ENCODE peak calls at places on chromosomes 12 and 14, in five cellular contexts. Y, Z, J, C and D are unnamed samples.

GRCh38 chr12:64088431-64089349 is 133.4 kb downstream of the KICS2 start:
- DNase-seq in Y (peak), Z (no peak), J (peak), C (peak), D (no peak)

GRCh38 chr12:75834591-75834990 is 197.0 kb downstream of the PHLDA1 start:
- DNase-seq in Y (no peak), Z (no peak), J (no peak), C (no peak), D (no peak)

GRCh38 chr12:131911251-131911650 is 16.8 kb downstream of the ULK1 start:
- DNase-seq in Y (peak), Z (no peak), J (no peak), C (no peak), D (no peak)

GRCh38 chr14:96053236-96053599 is 14.1 kb downstream of the C14orf132 start:
- DNase-seq in Y (no peak), Z (no peak), J (no peak), C (no peak), D (no peak)

GRCh38 chr12:39426636-39427245 is 16.2 kb downstream of the KIF21A start:
- DNase-seq in Y (no peak), Z (no peak), J (no peak), C (peak), D (no peak)

GRCh38 chr14:34243401-34243800 is 218.6 kb downstream of the SPTSSA start:
- DNase-seq in Y (no peak), Z (no peak), J (no peak), C (no peak), D (no peak)

GRCh38 chr14:26204362-26204953 is 393.4 kb downstream of the NOVA1 start:
- DNase-seq in Y (no peak), Z (no peak), J (no peak), C (peak), D (no peak)

GRCh38 chr12:65926119-65927004 is 102.1 kb downstream of the HMGA2 start:
- DNase-seq in Y (no peak), Z (no peak), J (no peak), C (no peak), D (no peak)

GRCh38 chr14:57933363-57933762 is 67.5 kb upstream of the SLC35F4 start:
- DNase-seq in Y (no peak), Z (no peak), J (no peak), C (no peak), D (no peak)

GRCh38 chr12:68675098-68675842 is 11.5 kb upstream of the NUP107 start:
- DNase-seq in Y (no peak), Z (peak), J (no peak), C (no peak), D (no peak)

GRCh38 chr12:22160396-22161003 is 114.5 kb downstream of the CMAS start:
- DNase-seq in Y (no peak), Z (no peak), J (no peak), C (no peak), D (no peak)

GRCh38 chr12:117043598-117043901 is 55.7 kb downstream of the TESC start:
- DNase-seq in Y (no peak), Z (no peak), J (no peak), C (no peak), D (no peak)

GRCh38 chr12:66984962-66985361 is 284.2 kb upstream of the CAND1 start:
- DNase-seq in Y (no peak), Z (no peak), J (no peak), C (peak), D (no peak)

GRCh38 chr12:106704081-106704480 is 70.4 kb upstream of the RIC8B start:
- DNase-seq in Y (no peak), Z (no peak), J (peak), C (no peak), D (no peak)

GRCh38 chr14:23076785-23077408 is 18.0 kb downstream of the ACIN1 start:
- DNase-seq in Y (no peak), Z (no peak), J (peak), C (peak), D (no peak)

GRCh38 chr14:103832046-103832445 is 15.3 kb downstream of the PPP1R13B start:
- DNase-seq in Y (no peak), Z (no peak), J (peak), C (no peak), D (no peak)

GRCh38 chr14:69010632-69011031 is 31.5 kb upstream of the ACTN1 start:
- DNase-seq in Y (no peak), Z (no peak), J (peak), C (peak), D (no peak)

GRCh38 chr12:120290541-120291312 is 976 bp downstream of the RNU4-2 start:
- DNase-seq in Y (peak), Z (no peak), J (peak), C (no peak), D (no peak)

GRCh38 chr14:99754141-99755067 is 38.8 kb upstream of the EML1 start:
- DNase-seq in Y (peak), Z (no peak), J (no peak), C (peak), D (peak)

GRCh38 chr12:32443491-32443890 is 44.1 kb downstream of the FGD4 start:
- DNase-seq in Y (no peak), Z (no peak), J (no peak), C (no peak), D (no peak)

GRCh38 chr12:124551268-124552144 is 15.9 kb downstream of the NCOR2 start:
- DNase-seq in Y (peak), Z (peak), J (peak), C (peak), D (no peak)

GRCh38 chr12:128276542-128276941 is 9.6 kb downstream of the TMEM132C start:
- DNase-seq in Y (no peak), Z (no peak), J (no peak), C (no peak), D (no peak)

GRCh38 chr14:95389471-95390011 is 69.8 kb upstream of the CLMN start:
- DNase-seq in Y (no peak), Z (no peak), J (peak), C (peak), D (no peak)

GRCh38 chr12:101642115-101643067 is 47.6 kb downstream of the MYBPC1 start:
- DNase-seq in Y (no peak), Z (no peak), J (no peak), C (peak), D (no peak)

GRCh38 chr12:40105265-40105514 is 691 bp downstream of the SLC2A13 start:
- DNase-seq in Y (peak), Z (no peak), J (peak), C (peak), D (no peak)

GRCh38 chr12:106118-106561 is 39.6 kb downstream of the IQSEC3 start:
- DNase-seq in Y (peak), Z (peak), J (peak), C (peak), D (peak)

GRCh38 chr12:117334098-117334497 is 27.3 kb downstream of the NOS1 start:
- DNase-seq in Y (no peak), Z (no peak), J (no peak), C (no peak), D (no peak)

GRCh38 chr12:69583203-69583602 is 2.1 kb upstream of the CCT2 start:
- DNase-seq in Y (no peak), Z (no peak), J (no peak), C (peak), D (no peak)

GRCh38 chr14:104632781-104633180 is 28.2 kb upstream of the TMEM179 start:
- DNase-seq in Y (peak), Z (no peak), J (no peak), C (no peak), D (no peak)

GRCh38 chr12:64383675-64384074 is 6.9 kb downstream of the C12orf56 start:
- DNase-seq in Y (no peak), Z (no peak), J (no peak), C (peak), D (no peak)

GRCh38 chr12:108131657-108132126 is 2.6 kb downstream of the WSCD2 start:
- DNase-seq in Y (no peak), Z (no peak), J (no peak), C (no peak), D (no peak)

GRCh38 chr12:131142891-131143637 is 189.4 kb downstream of the ADGRD1 start:
- DNase-seq in Y (peak), Z (no peak), J (no peak), C (no peak), D (no peak)

GRCh38 chr12:30694412-30694955 is 1.2 kb downstream of the IPO8 start:
- DNase-seq in Y (no peak), Z (no peak), J (peak), C (peak), D (peak)
- TF ChIP-seq CTCF in Y (no peak), Z (no peak), J (no peak), C (no peak), D (no peak)

DNA sequence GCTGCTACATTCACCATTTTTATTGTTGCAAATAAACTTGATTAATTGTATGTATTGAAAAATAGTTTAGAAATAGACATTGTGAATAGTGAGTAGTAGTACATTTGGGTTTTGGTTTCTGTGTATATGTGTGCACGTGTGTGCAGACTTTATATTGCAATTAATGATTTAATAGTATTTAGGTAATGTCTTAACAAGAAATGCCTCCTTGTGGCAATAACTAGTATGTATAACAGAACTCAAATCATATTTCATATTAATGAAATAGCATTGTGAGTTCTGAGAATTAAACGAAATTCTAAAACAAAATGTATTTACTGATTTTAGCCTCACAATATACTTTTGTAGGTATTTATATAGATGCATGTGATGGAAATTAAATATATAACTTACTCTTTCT is 100.1 kb downstream of the SCAF11 start:
- DNase-seq in Y (no peak), Z (no peak), J (no peak), C (no peak), D (no peak)
- TF ChIP-seq CTCF in Y (no peak), Z (no peak), J (no peak), C (no peak), D (no peak)

GRCh38 chr12:53599579-53599978 is 26.6 kb downstream of the ATF7 start:
- DNase-seq in Y (no peak), Z (no peak), J (no peak), C (no peak), D (no peak)
- TF ChIP-seq CTCF in Y (no peak), Z (peak), J (peak), C (no peak), D (no peak)

DNA sequence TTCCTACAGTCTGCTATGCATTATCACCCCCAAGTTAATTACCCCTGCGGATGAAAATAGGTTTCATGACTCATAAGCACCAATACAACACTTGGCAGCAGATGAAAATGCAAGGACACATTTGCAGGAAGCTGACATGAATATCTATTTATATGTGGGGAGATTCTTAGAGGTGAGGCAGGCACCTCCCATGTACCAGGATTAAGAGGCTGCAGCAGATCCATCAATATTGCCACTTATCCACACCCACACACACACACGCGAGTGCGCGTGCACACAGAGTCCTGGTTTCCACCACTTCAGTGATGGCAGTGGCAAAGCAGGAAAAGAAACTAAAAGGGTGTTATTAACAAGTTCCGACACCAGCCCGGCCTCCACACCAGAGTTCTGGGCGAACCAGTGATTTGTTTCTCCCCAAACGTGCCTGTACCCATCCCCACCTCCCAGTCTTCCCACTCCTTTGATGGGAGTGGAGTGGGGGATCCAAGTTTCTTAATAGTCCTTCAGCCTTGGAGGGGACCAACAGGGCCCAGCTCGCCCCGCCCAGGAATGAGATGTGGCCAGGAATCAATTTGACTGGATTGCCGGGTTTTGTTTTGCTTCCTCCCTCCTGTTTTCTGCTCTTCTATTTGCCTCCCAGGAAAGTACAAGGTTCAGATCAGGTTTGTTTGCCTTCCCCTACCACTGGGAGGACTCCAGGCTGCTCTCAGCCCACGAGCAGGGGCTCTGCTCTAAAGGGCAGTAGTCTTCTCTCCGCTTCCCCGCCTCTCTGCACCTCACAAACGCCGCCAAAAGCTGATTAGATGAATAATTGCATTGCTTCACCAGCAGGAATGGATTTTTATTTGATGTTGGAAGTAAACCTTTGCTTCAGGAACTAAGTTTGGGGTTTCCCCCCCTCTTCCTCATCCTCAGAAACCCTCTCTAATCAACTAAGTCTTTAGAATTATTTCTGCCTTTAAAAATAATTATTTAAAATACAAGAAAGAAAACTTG is 5.2 kb downstream of the IRF2BPL start:
- DNase-seq in Y (peak), Z (no peak), J (peak), C (peak), D (no peak)
- TF ChIP-seq CTCF in Y (no peak), Z (peak), J (peak), C (peak), D (no peak)

GRCh38 chr12:13982010-13982409 is 608 bp upstream of the GRIN2B start:
- DNase-seq in Y (no peak), Z (no peak), J (no peak), C (no peak), D (no peak)
- TF ChIP-seq CTCF in Y (peak), Z (no peak), J (no peak), C (no peak), D (no peak)

GRCh38 chr12:20248646-20249045 is 119.7 kb upstream of the PDE3A start:
- DNase-seq in Y (no peak), Z (no peak), J (no peak), C (no peak), D (no peak)
- TF ChIP-seq CTCF in Y (no peak), Z (no peak), J (no peak), C (no peak), D (no peak)